ENCODE peak calls at places on chromosomes 5 and 9, in four cellular contexts. D is uterus, B is body of pancreas, P is foreskin keratinocyte. Z is an unnamed sample. For H3K4me1, the result is how much of the 10 kb centered on the place peaks cover.

GRCh38 chr9:78031271-78031825 is at the start of gene GNAQ:
- DNase-seq in B (peak), P (no peak), D (peak), Z (no peak)

GRCh38 chr5:142181096-142181495 is 72.5 kb downstream of the NDFIP1 start:
- DNase-seq in B (no peak), D (no peak), P (no peak), Z (no peak)

GRCh38 chr9:36772449-36773370 is 200.0 kb downstream of the MELK start:
- DNase-seq in P (no peak), B (no peak), D (no peak), Z (no peak)

GRCh38 chr5:81125959-81126358 is 107.2 kb upstream of the CKMT2 start:
- DNase-seq in D (no peak), B (peak), P (no peak), Z (peak)

GRCh38 chr5:55176176-55176818 is 3.3 kb upstream of the CDC20B start:
- DNase-seq in B (peak), P (no peak), D (no peak), Z (peak)

GRCh38 chr9:128390813-128391711 is 19.9 kb downstream of the URM1 start:
- DNase-seq in D (no peak), B (no peak), P (no peak), Z (no peak)

GRCh38 chr5:138911441-138911840 is 36.3 kb upstream of the LRRTM2 start:
- DNase-seq in P (no peak), D (no peak), B (no peak), Z (no peak)

GRCh38 chr5:400282-401215 is 42.4 kb upstream of the EXOC3 start:
- DNase-seq in D (no peak), P (no peak), B (peak), Z (no peak)

GRCh38 chr5:9519537-9519936 is 26.3 kb downstream of the SEMA5A start:
- DNase-seq in B (no peak), P (no peak), D (peak), Z (no peak)

GRCh38 chr9:114389612-114390368 is 2.0 kb upstream of the AKNA start:
- DNase-seq in D (no peak), B (no peak), P (no peak), Z (peak)

GRCh38 chr5:130400091-130400490 is 495.8 kb downstream of the CHSY3 start:
- DNase-seq in D (no peak), B (no peak), P (peak), Z (no peak)

GRCh38 chr5:119478781-119479180 is 26.5 kb downstream of the HSD17B4 start:
- DNase-seq in B (no peak), D (no peak), P (peak), Z (no peak)

GRCh38 chr5:128257096-128257495 is 173.5 kb downstream of the SLC12A2 start:
- DNase-seq in D (no peak), B (no peak), P (no peak), Z (no peak)

GRCh38 chr5:143108498-143109128 is 294.9 kb downstream of the NR3C1 start:
- DNase-seq in D (peak), B (peak), P (no peak), Z (peak)

GRCh38 chr5:88746438-88746882 is 136.5 kb downstream of the MEF2C start:
- DNase-seq in D (no peak), B (no peak), P (no peak), Z (no peak)

GRCh38 chr9:89009049-89009840 is 18.0 kb downstream of the S1PR3 start:
- DNase-seq in D (no peak), B (no peak), P (no peak), Z (peak)

GRCh38 chr5:43386960-43387362 is 25.2 kb downstream of the CCL28 start:
- DNase-seq in D (no peak), B (no peak), P (peak), Z (no peak)

GRCh38 chr5:158843305-158843704 is 256.4 kb downstream of the EBF1 start:
- DNase-seq in B (no peak), D (no peak), P (no peak), Z (peak)

GRCh38 chr5:66209350-66209749 is 65.2 kb downstream of the SREK1 start:
- DNase-seq in P (peak), D (no peak), B (no peak), Z (no peak)

GRCh38 chr5:1471997-1472963 is 27.0 kb upstream of the SLC6A3 start:
- DNase-seq in P (no peak), B (no peak), D (no peak), Z (peak)

GRCh38 chr5:96902876-96903275 is 26.6 kb downstream of the ERAP2 start:
- DNase-seq in P (no peak), B (no peak), D (no peak), Z (no peak)

DNA sequence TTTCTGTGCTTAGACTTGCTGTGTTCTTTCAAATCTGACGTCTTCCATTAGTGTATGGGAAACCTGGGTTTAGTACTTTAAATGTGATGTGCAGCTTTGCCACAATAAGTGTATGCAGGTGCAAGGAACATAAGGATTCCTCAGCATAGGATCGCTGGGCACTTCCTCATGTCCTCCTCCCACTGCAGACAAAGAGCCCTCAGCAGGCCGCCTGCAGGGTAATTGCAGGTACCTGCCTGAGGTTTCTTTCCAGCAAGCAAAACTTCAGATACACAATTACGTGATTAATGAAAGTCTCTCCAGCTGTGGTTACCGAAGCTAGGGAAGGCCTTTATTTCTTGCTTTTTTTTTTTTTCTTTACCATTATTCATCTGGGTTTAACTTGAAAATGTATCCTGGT is 233.1 kb downstream of the RFK start:
- DNase-seq in D (no peak), B (no peak), P (no peak), Z (no peak)
- H3K27ac ChIP-seq in D (peak), B (no peak), P (no peak), Z (no peak)

GRCh38 chr5:159910207-159910842 is 6.0 kb upstream of the ADRA1B start:
- DNase-seq in B (no peak), D (no peak), P (no peak), Z (no peak)
- H3K4me1 ChIP-seq in B (under half), D (under half), P (under half), Z (under half)

GRCh38 chr5:159965031-159965837 is 43.7 kb upstream of the TTC1 start:
- DNase-seq in D (no peak), B (peak), P (peak), Z (peak)
- TF ChIP-seq CTCF in D (peak), B (peak), P (peak), Z (peak)

DNA sequence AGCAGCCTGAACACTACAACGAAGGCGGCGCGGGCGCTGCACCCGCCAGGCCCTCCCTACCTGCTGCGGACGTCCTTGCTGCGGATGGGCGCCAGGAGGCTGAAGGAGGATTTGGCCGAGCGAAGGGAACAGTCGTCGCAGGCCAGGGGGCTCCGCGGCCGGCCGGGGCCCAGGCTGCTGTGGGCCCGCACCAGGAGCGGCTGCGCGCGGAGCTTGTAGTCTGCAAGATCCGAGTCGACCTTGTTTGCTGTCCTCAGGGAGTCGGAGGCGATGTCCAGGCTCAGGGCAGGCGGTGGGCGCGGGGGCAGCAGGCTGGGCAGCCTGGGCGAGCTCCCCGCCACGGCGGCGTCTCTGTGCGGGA is 1.1 kb downstream of the INPP5E start:
- DNase-seq in D (no peak), P (no peak), B (no peak), Z (peak)
- H3K27ac ChIP-seq in D (no peak), P (peak), B (no peak), Z (no peak)

GRCh38 chr9:110029815-110030480 is 178.0 kb downstream of the C9orf152 start:
- DNase-seq in D (no peak), P (no peak), B (no peak), Z (no peak)
- H3K4me1 ChIP-seq in D (under half), P (under half), B (under half), Z (under half)

GRCh38 chr5:147188200-147189108 is 46.4 kb upstream of the STK32A start:
- DNase-seq in P (peak), B (peak), D (peak), Z (no peak)

GRCh38 chr5:147193123-147193522 is 41.7 kb upstream of the STK32A start:
- DNase-seq in B (no peak), D (no peak), P (no peak), Z (no peak)

GRCh38 chr5:147189109-147189424 is 45.8 kb upstream of the STK32A start:
- DNase-seq in D (no peak), B (no peak), P (no peak), Z (no peak)

GRCh38 chr5:147187163-147187562 is 47.7 kb upstream of the STK32A start:
- DNase-seq in P (no peak), B (no peak), D (no peak), Z (no peak)

DNA sequence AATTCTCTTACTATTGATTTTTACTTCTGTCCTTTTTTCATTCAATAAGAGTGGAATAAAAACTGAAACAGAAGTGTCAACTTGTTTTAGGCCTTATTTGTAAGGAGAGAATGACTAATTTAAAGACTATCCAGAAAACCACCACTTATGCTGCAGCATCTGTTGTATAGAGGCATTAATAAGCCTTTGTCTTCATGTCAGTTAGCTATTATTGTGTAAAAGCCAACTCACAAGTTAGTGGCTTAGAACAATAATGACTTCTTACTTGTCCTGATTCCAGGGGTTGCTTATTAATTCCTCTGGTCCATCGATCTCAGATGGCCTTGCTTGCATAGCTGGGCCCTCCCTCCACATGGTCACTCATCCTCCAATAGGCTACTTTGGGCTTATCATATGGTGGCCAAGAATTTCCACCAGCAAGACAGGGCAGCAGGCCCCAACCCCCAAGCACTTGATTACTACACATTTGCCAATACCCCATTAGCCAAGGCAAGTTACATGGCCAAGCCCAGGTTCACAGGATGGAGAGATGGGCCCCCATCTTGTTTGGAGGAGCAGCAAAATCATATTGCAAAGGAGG is 44.5 kb upstream of the STK32A start:
- DNase-seq in P (no peak), D (no peak), B (peak), Z (no peak)
- TF ChIP-seq CTCF in P (no peak), D (no peak), B (no peak), Z (no peak)

GRCh38 chr5:16849181-16849580 is 86.9 kb downstream of the MYO10 start:
- DNase-seq in P (no peak), B (no peak), D (no peak), Z (no peak)

GRCh38 chr5:16852251-16853005 is 83.7 kb downstream of the MYO10 start:
- DNase-seq in D (no peak), P (no peak), B (no peak), Z (no peak)

GRCh38 chr5:16854351-16854750 is 81.7 kb downstream of the MYO10 start:
- DNase-seq in B (peak), D (no peak), P (no peak), Z (no peak)

GRCh38 chr5:16853511-16853910 is 82.6 kb downstream of the MYO10 start:
- DNase-seq in B (no peak), P (no peak), D (no peak), Z (no peak)

DNA sequence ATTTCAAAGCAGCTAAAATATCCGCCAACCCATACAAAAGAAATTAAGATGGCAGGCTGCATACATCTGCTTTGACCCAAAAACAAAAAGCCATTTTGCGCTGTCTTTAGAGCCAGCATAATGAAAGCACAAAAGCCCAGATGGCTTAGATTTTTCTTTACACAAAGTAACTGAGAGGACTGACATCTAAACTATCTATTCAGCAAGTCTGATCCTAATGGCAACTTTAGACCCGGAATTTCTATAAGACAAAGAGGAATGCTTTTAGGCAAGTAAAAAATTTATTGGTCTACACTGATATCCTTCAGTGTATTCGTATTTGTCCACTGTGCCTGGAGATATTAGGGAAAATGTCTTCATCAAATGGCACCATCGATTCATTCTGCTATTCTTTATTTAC is 86.3 kb downstream of the MYO10 start:
- DNase-seq in P (no peak), B (no peak), D (no peak), Z (no peak)
- H3K27ac ChIP-seq in P (no peak), B (no peak), D (no peak), Z (no peak)

GRCh38 chr5:72115277-72115676 is 8.0 kb downstream of the MAP1B start:
- DNase-seq in D (no peak), B (no peak), P (no peak), Z (no peak)
- H3K4me1 ChIP-seq in D (under half), B (under half), P (under half), Z (under half)

Z was measured in left lung.